ENCODE peak calls at places on chromosome 6, in ten cellular contexts. Z is H1, A is AG04449, K is fibroblast of lung, L is thyroid gland, S is fibroblast of pulmonary artery, R is Panc1, E is endothelial cell, V is heart right ventricle, X is nephron progenitor cell. Q is an unnamed sample.

GRCh38 chr6:168447741-168448140 is 6.8 kb downstream of the SMOC2 start:
- DNase-seq in Z (no peak), A (no peak), K (no peak), L (no peak), S (no peak), R (no peak), E (no peak), V (no peak), X (no peak), Q (no peak)

GRCh38 chr6:39314273-39314790 is at the start of gene KCNK17:
- DNase-seq in Z (no peak), A (no peak), K (no peak), L (no peak), S (no peak), R (no peak), E (peak), V (no peak), X (peak), Q (no peak)

GRCh38 chr6:133166706-133167105 is 74.5 kb upstream of the EYA4 start:
- DNase-seq in Z (no peak), A (no peak), K (no peak), L (no peak), S (no peak), R (no peak), E (no peak), V (no peak), X (no peak), Q (no peak)

GRCh38 chr6:168126566-168127383 is 47.8 kb upstream of the FRMD1 start:
- DNase-seq in Z (no peak), A (no peak), K (no peak), L (no peak), S (no peak), R (no peak), E (no peak), V (no peak), X (no peak), Q (no peak)

GRCh38 chr6:122789862-122790739 is 1.0 kb downstream of the SMPDL3A start:
- DNase-seq in Z (no peak), A (no peak), K (peak), L (peak), S (no peak), R (peak), E (no peak), V (no peak), X (peak), Q (peak)

GRCh38 chr6:14118091-14118439 is 493 bp downstream of the CD83 start:
- DNase-seq in Z (no peak), A (no peak), K (no peak), L (no peak), S (no peak), R (no peak), E (no peak), V (no peak), X (no peak), Q (no peak)

GRCh38 chr6:46024122-46024769 is 8.6 kb upstream of the CLIC5 start:
- DNase-seq in Z (no peak), A (no peak), K (no peak), L (no peak), S (no peak), R (no peak), E (no peak), V (no peak), X (no peak), Q (no peak)

GRCh38 chr6:20686142-20686541 is 151.9 kb downstream of the CDKAL1 start:
- DNase-seq in Z (peak), A (no peak), K (no peak), L (no peak), S (no peak), R (no peak), E (peak), V (no peak), X (no peak), Q (no peak)

GRCh38 chr6:168376120-168376519 is 56.5 kb upstream of the DACT2 start:
- DNase-seq in Z (no peak), A (no peak), K (no peak), L (no peak), S (no peak), R (no peak), E (no peak), V (no peak), X (no peak), Q (no peak)

GRCh38 chr6:17878734-17879133 is 108.7 kb downstream of the KIF13A start:
- DNase-seq in Z (no peak), A (no peak), K (no peak), L (no peak), S (no peak), R (no peak), E (no peak), V (no peak), X (no peak), Q (no peak)

GRCh38 chr6:287500-287883 is 4.8 kb upstream of the DUSP22 start:
- DNase-seq in Z (no peak), A (no peak), K (no peak), L (no peak), S (no peak), R (no peak), E (no peak), V (no peak), X (no peak), Q (no peak)

GRCh38 chr6:81777586-81778268 is 25.2 kb upstream of the TENT5A start:
- DNase-seq in Z (no peak), A (no peak), K (no peak), L (no peak), S (no peak), R (no peak), E (no peak), V (no peak), X (no peak), Q (no peak)

GRCh38 chr6:32449088-32449736 is 9.5 kb downstream of the HLA-DRA start:
- DNase-seq in Z (no peak), A (no peak), K (no peak), L (no peak), S (no peak), R (no peak), E (no peak), V (no peak), X (no peak), Q (no peak)

GRCh38 chr6:31203345-31203979 is 33.0 kb upstream of the POU5F1 start:
- DNase-seq in Z (no peak), A (no peak), K (peak), L (no peak), S (peak), R (peak), E (no peak), V (no peak), X (no peak), Q (peak)

GRCh38 chr6:38144365-38144764 is 324.8 kb downstream of the ZFAND3 start:
- DNase-seq in Z (no peak), A (no peak), K (no peak), L (no peak), S (no peak), R (no peak), E (no peak), V (no peak), X (no peak), Q (no peak)

GRCh38 chr6:133436652-133437051 is 195.5 kb downstream of the EYA4 start:
- DNase-seq in Z (no peak), A (no peak), K (peak), L (no peak), S (peak), R (no peak), E (no peak), V (no peak), X (no peak), Q (no peak)

GRCh38 chr6:136549359-136550044 is 720 bp downstream of the MAP7 start:
- DNase-seq in Z (no peak), A (no peak), K (peak), L (peak), S (no peak), R (no peak), E (peak), V (no peak), X (peak), Q (no peak)

GRCh38 chr6:7341989-7342742 is 29.2 kb upstream of the SSR1 start:
- DNase-seq in Z (no peak), A (no peak), K (no peak), L (no peak), S (no peak), R (no peak), E (no peak), V (no peak), X (no peak), Q (no peak)

GRCh38 chr6:74137910-74138309 is 441.9 kb downstream of the CD109 start:
- DNase-seq in Z (no peak), A (peak), K (peak), L (no peak), S (peak), R (no peak), E (no peak), V (no peak), X (no peak), Q (no peak)

GRCh38 chr6:158972241-158973233 is 27.5 kb downstream of the RSPH3 start:
- DNase-seq in Z (no peak), A (no peak), K (peak), L (no peak), S (peak), R (peak), E (no peak), V (no peak), X (no peak), Q (peak)

GRCh38 chr6:86031713-86032112 is 389.0 kb upstream of the SYNCRIP start:
- DNase-seq in Z (no peak), A (no peak), K (no peak), L (peak), S (no peak), R (no peak), E (no peak), V (no peak), X (no peak), Q (no peak)

GRCh38 chr6:3013486-3013885 is 13.8 kb downstream of the NQO2 start:
- DNase-seq in Z (no peak), A (no peak), K (peak), L (peak), S (peak), R (no peak), E (peak), V (no peak), X (no peak), Q (no peak)

GRCh38 chr6:63560806-63561672 is 11.2 kb upstream of the LOC128125822 start:
- DNase-seq in Z (no peak), A (no peak), K (peak), L (no peak), S (peak), R (no peak), E (no peak), V (no peak), X (no peak), Q (no peak)

GRCh38 chr6:7143161-7143974 is 35.6 kb downstream of the RREB1 start:
- DNase-seq in Z (no peak), A (no peak), K (peak), L (no peak), S (peak), R (no peak), E (no peak), V (no peak), X (no peak), Q (no peak)

GRCh38 chr6:1136415-1136774 is 175.5 kb upstream of the FOXQ1 start:
- DNase-seq in Z (no peak), A (peak), K (peak), L (peak), S (no peak), R (no peak), E (no peak), V (peak), X (no peak), Q (no peak)

GRCh38 chr6:69813508-69813907 is 16.7 kb upstream of the LMBRD1 start:
- DNase-seq in Z (no peak), A (no peak), K (no peak), L (no peak), S (no peak), R (no peak), E (no peak), V (no peak), X (no peak), Q (no peak)

GRCh38 chr6:108560463-108561308 is at the start of gene FOXO3:
- DNase-seq in Z (peak), A (no peak), K (peak), L (peak), S (peak), R (no peak), E (peak), V (peak), X (peak), Q (peak)
- TF ChIP-seq CTCF in Z (no peak), A (no peak), K (no peak), L (no peak), S (no peak), R (peak), E (no peak), V (no peak), X (no peak), Q (no peak)

DNA sequence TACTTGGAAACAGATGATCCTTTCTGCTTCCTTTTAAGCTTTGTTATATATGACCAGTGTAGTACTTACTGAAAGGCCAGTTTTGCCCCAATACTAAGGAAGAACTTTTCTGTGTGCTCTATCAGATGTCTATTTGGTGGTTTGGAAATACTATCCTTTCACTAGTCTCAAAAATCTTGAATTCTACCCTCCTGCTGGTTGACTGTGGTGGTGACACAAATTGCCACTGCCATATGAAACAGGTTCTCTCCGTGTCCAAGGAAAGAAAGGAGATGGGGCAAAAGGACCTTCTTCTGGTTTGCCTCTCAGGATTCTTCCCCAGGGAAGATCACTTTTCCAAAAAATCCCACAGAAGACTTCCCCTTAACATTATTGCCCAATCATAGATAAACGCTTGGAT is 6.2 kb downstream of the GJE1 start:
- DNase-seq in Z (no peak), A (no peak), K (no peak), L (no peak), S (no peak), R (no peak), E (no peak), V (no peak), X (no peak), Q (no peak)
- TF ChIP-seq CTCF in Z (no peak), A (no peak), K (no peak), L (no peak), S (no peak), R (no peak), E (peak), V (no peak), X (no peak), Q (no peak)

GRCh38 chr6:34194770-34195169 is 41.9 kb upstream of the HMGA1 start:
- DNase-seq in Z (no peak), A (no peak), K (no peak), L (no peak), S (no peak), R (no peak), E (no peak), V (no peak), X (no peak), Q (no peak)
- TF ChIP-seq CTCF in Z (peak), A (no peak), K (peak), L (no peak), S (no peak), R (peak), E (no peak), V (no peak), X (no peak), Q (no peak)

GRCh38 chr6:41193884-41194283 is 7.1 kb downstream of the TREML2 start:
- DNase-seq in Z (no peak), A (no peak), K (no peak), L (no peak), S (no peak), R (no peak), E (no peak), V (no peak), X (no peak), Q (no peak)

GRCh38 chr6:41190791-41191190 is 10.2 kb downstream of the TREML2 start:
- DNase-seq in Z (no peak), A (no peak), K (no peak), L (no peak), S (no peak), R (no peak), E (no peak), V (no peak), X (no peak), Q (no peak)

GRCh38 chr6:41193171-41193734 is 7.7 kb downstream of the TREML2 start:
- DNase-seq in Z (no peak), A (no peak), K (no peak), L (no peak), S (no peak), R (no peak), E (no peak), V (no peak), X (no peak), Q (no peak)

GRCh38 chr6:41189968-41190367 is 11.0 kb downstream of the TREML2 start:
- DNase-seq in Z (no peak), A (no peak), K (no peak), L (no peak), S (no peak), R (no peak), E (no peak), V (no peak), X (no peak), Q (no peak)

GRCh38 chr6:41191569-41191968 is 9.4 kb downstream of the TREML2 start:
- DNase-seq in Z (no peak), A (no peak), K (no peak), L (no peak), S (peak), R (no peak), E (peak), V (no peak), X (peak), Q (peak)
- TF ChIP-seq CTCF in Z (peak), A (peak), K (peak), L (no peak), S (peak), R (peak), E (peak), V (peak), X (peak), Q (peak)

GRCh38 chr6:72216222-72217106 is 330.1 kb downstream of the RIMS1 start:
- DNase-seq in Z (no peak), A (no peak), K (no peak), L (peak), S (no peak), R (no peak), E (no peak), V (no peak), X (no peak), Q (no peak)

GRCh38 chr6:72212686-72213085 is 326.3 kb downstream of the RIMS1 start:
- DNase-seq in Z (no peak), A (no peak), K (no peak), L (no peak), S (no peak), R (no peak), E (no peak), V (no peak), X (no peak), Q (no peak)

GRCh38 chr6:72217626-72218025 is 331.3 kb downstream of the RIMS1 start:
- DNase-seq in Z (no peak), A (no peak), K (no peak), L (no peak), S (no peak), R (no peak), E (no peak), V (no peak), X (no peak), Q (no peak)

GRCh38 chr6:72219536-72219935 is 333.2 kb downstream of the RIMS1 start:
- DNase-seq in Z (no peak), A (no peak), K (peak), L (no peak), S (no peak), R (no peak), E (no peak), V (no peak), X (no peak), Q (no peak)

GRCh38 chr6:72218125-72218524 is 331.8 kb downstream of the RIMS1 start:
- DNase-seq in Z (peak), A (no peak), K (peak), L (peak), S (peak), R (peak), E (peak), V (no peak), X (peak), Q (peak)
- TF ChIP-seq CTCF in Z (peak), A (peak), K (peak), L (no peak), S (peak), R (peak), E (peak), V (no peak), X (peak), Q (peak)

DNA sequence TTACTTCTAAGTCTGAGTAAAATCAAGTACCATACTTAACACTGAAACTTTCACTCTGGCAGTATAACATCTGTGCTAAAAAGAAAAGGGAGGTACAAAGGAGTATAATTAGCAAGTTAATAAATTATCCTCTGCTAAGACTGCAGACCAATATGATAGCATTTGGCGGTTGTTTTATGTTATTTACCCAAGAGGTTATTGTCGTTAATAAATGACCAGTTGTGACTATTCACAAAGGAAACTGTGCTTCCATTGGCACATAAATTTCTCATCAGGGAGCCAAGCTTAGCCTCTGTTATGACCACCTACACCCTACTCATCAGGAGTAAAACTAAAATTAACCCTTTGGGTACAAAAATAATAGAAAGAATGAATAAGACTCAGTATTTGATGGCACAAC is 86.5 kb downstream of the CRYBG1 start:
- DNase-seq in Z (no peak), A (no peak), K (no peak), L (no peak), S (no peak), R (no peak), E (no peak), V (no peak), X (no peak), Q (no peak)
- TF ChIP-seq CTCF in Z (no peak), A (no peak), K (no peak), L (no peak), S (no peak), R (no peak), E (no peak), V (no peak), X (no peak), Q (no peak)

GRCh38 chr6:26292709-26293108 is 72.3 kb upstream of the BTN3A2 start:
- DNase-seq in Z (no peak), A (no peak), K (no peak), L (no peak), S (no peak), R (no peak), E (no peak), V (no peak), X (no peak), Q (no peak)

GRCh38 chr6:26295691-26296555 is 69.1 kb upstream of the BTN3A2 start:
- DNase-seq in Z (no peak), A (no peak), K (peak), L (no peak), S (peak), R (peak), E (no peak), V (no peak), X (no peak), Q (no peak)

GRCh38 chr6:26296556-26296856 is 68.5 kb upstream of the BTN3A2 start:
- DNase-seq in Z (no peak), A (no peak), K (no peak), L (no peak), S (no peak), R (no peak), E (no peak), V (no peak), X (no peak), Q (no peak)

GRCh38 chr6:26296857-26297648 is 67.9 kb upstream of the BTN3A2 start:
- DNase-seq in Z (no peak), A (no peak), K (peak), L (no peak), S (no peak), R (no peak), E (no peak), V (no peak), X (no peak), Q (no peak)

GRCh38 chr6:26294276-26294675 is 70.7 kb upstream of the BTN3A2 start:
- DNase-seq in Z (no peak), A (no peak), K (no peak), L (no peak), S (no peak), R (no peak), E (no peak), V (no peak), X (no peak), Q (no peak)
- TF ChIP-seq CTCF in Z (no peak), A (no peak), K (no peak), L (no peak), S (no peak), R (no peak), E (no peak), V (no peak), X (no peak), Q (no peak)

GRCh38 chr6:135182120-135182992 is 1.2 kb downstream of the MYB start:
- DNase-seq in Z (no peak), A (no peak), K (peak), L (peak), S (no peak), R (no peak), E (peak), V (no peak), X (peak), Q (peak)

GRCh38 chr6:135181333-135182119 is 418 bp downstream of the MYB start:
- DNase-seq in Z (no peak), A (no peak), K (peak), L (no peak), S (no peak), R (no peak), E (peak), V (no peak), X (no peak), Q (no peak)

GRCh38 chr6:135183532-135184440 is 2.7 kb downstream of the MYB start:
- DNase-seq in Z (no peak), A (no peak), K (peak), L (peak), S (peak), R (peak), E (peak), V (no peak), X (peak), Q (peak)

GRCh38 chr6:135180458-135181332 is at the start of gene MYB:
- DNase-seq in Z (no peak), A (no peak), K (peak), L (peak), S (peak), R (no peak), E (peak), V (no peak), X (peak), Q (peak)

GRCh38 chr6:135182993-135183531 is 2.0 kb downstream of the MYB start:
- DNase-seq in Z (no peak), A (no peak), K (no peak), L (peak), S (no peak), R (no peak), E (peak), V (no peak), X (peak), Q (peak)
- TF ChIP-seq CTCF in Z (peak), A (no peak), K (no peak), L (no peak), S (no peak), R (no peak), E (no peak), V (no peak), X (no peak), Q (no peak)

GRCh38 chr6:150684161-150684560 is 84.5 kb downstream of the PLEKHG1 start:
- DNase-seq in Z (no peak), A (no peak), K (no peak), L (no peak), S (no peak), R (no peak), E (no peak), V (no peak), X (no peak), Q (no peak)
- TF ChIP-seq CTCF in Z (no peak), A (no peak), K (no peak), L (no peak), S (no peak), R (no peak), E (no peak), V (no peak), X (no peak), Q (no peak)

Q was measured in GM10248.